ENCODE peak calls at places on chromosomes 2 and 18, in ten cellular contexts. V is Daoy; O is stimulated activated naive CD8-positive, alpha-beta T cell treated with anti-CD3 and anti-CD28 coated beads, Interleukin-15, amount 100 ng/mL, for 72 hours; Q is pancreas; H is activated T-cell treated with anti-CD3 and anti-CD28 coated beads, Interleukin-2, amount 50 U/mL, for 72 hours; S is MG63; X is NCI-H1105; F is heart right ventricle; R is amniotic stem cell; N is NAMALWA. B is an unnamed sample.

GRCh38 chr2:154587739-154588138 is 110.8 kb upstream of the KCNJ3 start:
- DNase-seq in F (no peak), X (no peak), V (no peak), R (no peak), Q (no peak), O (no peak), N (no peak), H (no peak), S (no peak), B (no peak)

GRCh38 chr2:185640588-185640987 is 98.0 kb upstream of the FSIP2 start:
- DNase-seq in S (no peak), F (no peak), O (no peak), V (no peak), N (no peak), R (no peak), Q (no peak), H (no peak), X (no peak), B (no peak)

GRCh38 chr2:25131567-25132295 is 36.6 kb downstream of the POMC start:
- DNase-seq in N (no peak), X (no peak), O (peak; percentile 6), V (no peak), H (peak; percentile 44), F (peak; percentile 35), R (no peak), Q (peak; percentile 66), S (no peak), B (peak; percentile 57)

GRCh38 chr2:144625216-144626010 is 105.5 kb upstream of the ZEB2 start:
- DNase-seq in F (no peak), Q (no peak), S (no peak), H (no peak), X (no peak), O (no peak), N (no peak), V (no peak), R (no peak), B (no peak)

GRCh38 chr2:215870986-215871385 is 142.4 kb downstream of the MREG start:
- DNase-seq in H (no peak), O (no peak), V (peak; percentile 36), F (no peak), S (no peak), R (no peak), X (no peak), Q (no peak), N (peak; percentile 23), B (no peak)

GRCh38 chr2:38380397-38381130 is 3.5 kb upstream of the ATL2 start:
- DNase-seq in X (no peak), O (no peak), Q (no peak), V (no peak), H (no peak), R (no peak), N (no peak), S (no peak), F (no peak), B (no peak)

GRCh38 chr18:12737243-12737902 is 34.5 kb downstream of the PSMG2 start:
- DNase-seq in F (no peak), Q (no peak), N (no peak), S (no peak), O (no peak), R (no peak), X (no peak), H (no peak), V (no peak), B (no peak)

GRCh38 chr2:171347591-171348032 is 86.2 kb downstream of the METTL8 start:
- DNase-seq in N (peak; percentile 58), F (no peak), Q (no peak), H (peak; percentile 22), R (no peak), S (peak; percentile 62), X (no peak), O (no peak), V (peak; percentile 30), B (no peak)

GRCh38 chr18:58761241-58761969 is 90.1 kb downstream of the MALT1 start:
- DNase-seq in X (no peak), Q (no peak), N (peak; percentile 35), F (no peak), H (no peak), R (no peak), V (no peak), S (no peak), O (no peak), B (no peak)

GRCh38 chr2:43139996-43140621 is 86.3 kb downstream of the ZFP36L2 start:
- DNase-seq in V (no peak), S (no peak), R (no peak), Q (no peak), H (peak; percentile 62), N (no peak), O (no peak), F (peak; percentile 65), X (no peak), B (peak; percentile 79)

GRCh38 chr2:26238301-26238958 is 6.0 kb downstream of the HADHA start:
- DNase-seq in O (no peak), R (no peak), F (no peak), X (no peak), H (no peak), S (no peak), Q (no peak), V (no peak), N (no peak), B (no peak)

GRCh38 chr18:59357928-59358327 is 1.1 kb downstream of the LMAN1 start:
- DNase-seq in R (no peak), X (no peak), F (no peak), N (peak; percentile 56), S (peak; percentile 33), O (no peak), Q (no peak), V (peak; percentile 67), H (peak; percentile 15), B (no peak)

GRCh38 chr2:150464270-150464669 is 23.2 kb downstream of the RND3 start:
- DNase-seq in N (no peak), V (no peak), F (no peak), Q (no peak), H (no peak), O (no peak), S (no peak), R (no peak), X (no peak), B (no peak)

GRCh38 chr18:23178201-23178600 is 42.9 kb downstream of the CABLES1 start:
- DNase-seq in N (no peak), R (no peak), Q (no peak), S (no peak), V (no peak), O (no peak), F (no peak), H (no peak), X (no peak), B (no peak)

GRCh38 chr2:216081487-216082387 is at the start of the genes PECR and TMEM169:
- DNase-seq in N (no peak), S (peak; percentile 71), H (peak; percentile 86), F (peak; percentile 84), O (peak; percentile 72), X (peak; percentile 81), R (peak; percentile 30), Q (peak; percentile 92), V (peak; percentile 81), B (peak; percentile 85)

GRCh38 chr2:138013651-138014050 is 49.4 kb downstream of the HNMT start:
- DNase-seq in H (no peak), V (no peak), N (no peak), F (no peak), S (no peak), R (no peak), Q (no peak), O (no peak), X (no peak), B (no peak)

GRCh38 chr2:229634574-229635185 is 79.7 kb downstream of the DNER start:
- DNase-seq in Q (no peak), O (no peak), V (no peak), H (no peak), R (no peak), F (no peak), X (peak; percentile 58), N (no peak), S (no peak), B (no peak)

GRCh38 chr2:54572262-54572635 is 116.1 kb downstream of the SPTBN1 start:
- DNase-seq in R (peak; percentile 79), H (peak; percentile 31), N (peak; percentile 44), V (peak; percentile 86), F (no peak), S (peak; percentile 35), O (no peak), Q (no peak), X (no peak), B (no peak)

GRCh38 chr2:165675551-165675968 is 118.5 kb downstream of the GALNT3 start:
- DNase-seq in V (no peak), H (no peak), N (no peak), F (no peak), O (no peak), X (no peak), S (no peak), R (no peak), Q (no peak), B (no peak)

GRCh38 chr2:121288454-121289231 is 3.6 kb upstream of the TFCP2L1 start:
- DNase-seq in O (no peak), V (no peak), N (no peak), Q (no peak), R (no peak), S (no peak), H (no peak), F (no peak), X (no peak), B (no peak)

GRCh38 chr2:118388771-118389170 is 300.5 kb downstream of the INSIG2 start:
- DNase-seq in V (peak; percentile 53), S (peak; percentile 81), F (no peak), N (no peak), X (no peak), Q (no peak), R (no peak), O (no peak), H (no peak), B (no peak)

GRCh38 chr2:120110507-120110906 is 97.6 kb downstream of the EPB41L5 start:
- DNase-seq in Q (no peak), F (no peak), V (no peak), N (no peak), O (no peak), H (no peak), X (no peak), R (no peak), S (no peak), B (no peak)

GRCh38 chr18:63831080-63831788 is 56.0 kb downstream of the SERPINB7 start:
- DNase-seq in O (no peak), S (peak; percentile 19), H (no peak), Q (no peak), V (peak; percentile 63), X (no peak), N (no peak), R (peak; percentile 15), F (no peak), B (no peak)

GRCh38 chr2:155841442-155841841 is 491.1 kb downstream of the NR4A2 start:
- DNase-seq in O (no peak), H (no peak), V (no peak), X (no peak), Q (no peak), S (no peak), R (no peak), N (no peak), F (no peak), B (no peak)

GRCh38 chr18:58491773-58492752 is 136.8 kb downstream of the ALPK2 start:
- DNase-seq in R (no peak), V (no peak), Q (no peak), O (no peak), S (no peak), F (no peak), X (no peak), N (peak; percentile 25), H (no peak), B (no peak)

GRCh38 chr18:46013484-46014189 is 46.5 kb upstream of the EPG5 start:
- DNase-seq in Q (no peak), H (no peak), S (no peak), N (peak; percentile 53), X (no peak), O (peak; percentile 16), V (no peak), F (no peak), R (no peak), B (no peak)

GRCh38 chr18:8706545-8706980 is 1.2 kb downstream of the MTCL1 start:
- DNase-seq in S (peak; percentile 14), O (peak; percentile 36), F (no peak), N (no peak), R (no peak), Q (peak; percentile 66), V (no peak), H (peak; percentile 9), X (no peak), B (no peak)

GRCh38 chr2:215836881-215837280 is 176.5 kb downstream of the MREG start:
- DNase-seq in S (no peak), V (no peak), H (no peak), X (no peak), R (no peak), N (no peak), O (no peak), Q (no peak), F (no peak), B (no peak)

B was measured in ovary.